ENCODE peak calls at places on chromosomes 5 and 9, in four cellular contexts. B, F, E and O are unnamed samples.

GRCh38 chr9:126853667-126854066 is 6.8 kb upstream of the ZBTB34 start:
- DNase-seq in B (peak; percentile 81), F (peak; percentile 72), E (no peak), O (no peak)

GRCh38 chr9:127232833-127233549 is 31.6 kb upstream of the GARNL3 start:
- DNase-seq in B (no peak), F (no peak), E (no peak), O (no peak)

GRCh38 chr5:16776611-16777251 is 159.4 kb downstream of the MYO10 start:
- DNase-seq in B (no peak), F (no peak), E (peak; percentile 69), O (no peak)

GRCh38 chr5:149785341-149785740 is 55.2 kb downstream of the PPARGC1B start:
- DNase-seq in B (no peak), F (no peak), E (no peak), O (no peak)

GRCh38 chr5:67465556-67466206 is 269.1 kb upstream of the CD180 start:
- DNase-seq in B (no peak), F (no peak), E (no peak), O (no peak)

GRCh38 chr9:112174965-112175795 is at the start of gene SUSD1:
- DNase-seq in B (no peak), F (no peak), E (peak; percentile 52), O (no peak)

GRCh38 chr5:97022898-97023297 is 87.0 kb downstream of the LNPEP start:
- DNase-seq in B (no peak), F (no peak), E (no peak), O (no peak)

GRCh38 chr5:154278172-154278571 is 87.6 kb downstream of the GALNT10 start:
- DNase-seq in B (peak; percentile 33), F (no peak), E (no peak), O (no peak)

GRCh38 chr9:13806731-13807130 is 507.2 kb downstream of the NFIB start:
- DNase-seq in B (no peak), F (peak; percentile 54), E (no peak), O (no peak)

GRCh38 chr5:138033916-138034315 is 1.0 kb upstream of the FAM13B start:
- DNase-seq in B (peak; percentile 70), F (peak; percentile 40), E (no peak), O (no peak)

GRCh38 chr5:132462856-132463745 is 27.5 kb downstream of the IRF1 start:
- DNase-seq in B (no peak), F (no peak), E (no peak), O (no peak)

GRCh38 chr5:132463808-132464154 is 26.8 kb downstream of the IRF1 start:
- DNase-seq in B (no peak), F (no peak), E (no peak), O (no peak)

GRCh38 chr5:132466453-132467291 is 23.9 kb downstream of the IRF1 start:
- DNase-seq in B (no peak), F (peak; percentile 78), E (no peak), O (no peak)

GRCh38 chr5:132465095-132465707 is 25.4 kb downstream of the IRF1 start:
- DNase-seq in B (no peak), F (no peak), E (no peak), O (no peak)

GRCh38 chr5:132464155-132464939 is 26.2 kb downstream of the IRF1 start:
- DNase-seq in B (no peak), F (peak; percentile 54), E (no peak), O (no peak)
- TF ChIP-seq CTCF in B (peak; percentile 44), F (no peak), E (no peak), O (no peak)

DNA sequence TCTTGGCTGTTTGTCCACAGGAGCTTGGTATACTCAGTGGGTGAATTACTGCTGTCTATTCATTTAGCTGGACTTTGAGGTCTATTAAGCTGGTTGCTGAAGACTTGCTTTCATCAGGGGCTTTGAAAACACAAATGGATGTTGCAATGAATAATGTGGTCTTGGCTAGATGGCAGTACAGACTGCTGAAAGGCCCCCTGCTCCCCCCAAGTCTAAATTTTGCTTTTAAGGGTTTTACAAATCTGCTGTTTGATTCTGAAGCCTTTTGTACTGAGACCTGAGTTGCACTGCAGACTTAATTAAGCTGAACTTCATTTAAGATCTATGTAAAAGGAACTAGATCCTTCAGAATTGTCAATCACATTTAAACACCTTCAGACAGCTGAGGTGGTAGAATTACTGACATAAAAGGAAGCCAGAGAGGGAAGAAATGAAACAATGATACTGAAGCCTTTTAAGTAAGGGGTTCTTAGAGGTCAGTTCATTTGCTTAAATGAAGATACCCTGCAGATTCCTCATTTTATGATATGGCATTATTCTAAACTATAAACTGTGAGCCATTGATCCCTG is 37.3 kb downstream of the KCTD16 start:
- DNase-seq in B (no peak), F (no peak), E (no peak), O (no peak)
- TF ChIP-seq CTCF in B (peak; percentile 20), F (no peak), E (peak; percentile 26), O (no peak)

DNA sequence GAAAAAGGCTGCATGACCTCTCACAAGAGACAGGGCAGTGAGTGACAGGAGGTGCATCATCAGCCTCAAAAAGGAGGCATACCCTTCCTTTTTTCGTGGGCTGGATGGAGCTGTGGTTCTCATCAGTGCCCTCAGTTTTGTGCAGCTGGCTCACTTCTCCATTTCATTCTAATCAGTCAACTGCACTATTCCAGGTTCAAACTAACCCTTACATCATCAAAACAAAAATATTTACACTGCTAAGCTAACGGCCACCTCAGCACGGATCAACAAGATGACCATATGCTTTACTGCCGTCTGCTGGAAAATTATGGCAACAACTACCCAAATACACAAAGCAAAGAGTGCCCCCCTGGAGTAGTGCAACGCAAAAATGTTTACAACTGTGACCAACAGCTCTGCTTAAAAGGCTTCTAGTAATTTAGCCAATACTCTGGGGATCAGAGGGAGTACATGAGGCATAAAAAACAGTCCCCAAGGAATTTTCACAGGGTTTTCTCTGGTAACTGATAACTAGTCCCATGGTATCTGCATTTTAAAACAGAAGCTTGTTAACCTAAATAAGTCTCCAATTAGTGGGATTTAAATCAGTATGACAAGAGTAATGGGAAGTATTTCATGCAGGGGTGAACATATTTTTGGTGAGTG is 10.8 kb downstream of the KCNV2 start:
- DNase-seq in B (peak; percentile 71), F (peak; percentile 52), E (no peak), O (no peak)
- TF ChIP-seq CTCF in B (peak; percentile 85), F (peak; percentile 11), E (peak; percentile 67), O (no peak)

DNA sequence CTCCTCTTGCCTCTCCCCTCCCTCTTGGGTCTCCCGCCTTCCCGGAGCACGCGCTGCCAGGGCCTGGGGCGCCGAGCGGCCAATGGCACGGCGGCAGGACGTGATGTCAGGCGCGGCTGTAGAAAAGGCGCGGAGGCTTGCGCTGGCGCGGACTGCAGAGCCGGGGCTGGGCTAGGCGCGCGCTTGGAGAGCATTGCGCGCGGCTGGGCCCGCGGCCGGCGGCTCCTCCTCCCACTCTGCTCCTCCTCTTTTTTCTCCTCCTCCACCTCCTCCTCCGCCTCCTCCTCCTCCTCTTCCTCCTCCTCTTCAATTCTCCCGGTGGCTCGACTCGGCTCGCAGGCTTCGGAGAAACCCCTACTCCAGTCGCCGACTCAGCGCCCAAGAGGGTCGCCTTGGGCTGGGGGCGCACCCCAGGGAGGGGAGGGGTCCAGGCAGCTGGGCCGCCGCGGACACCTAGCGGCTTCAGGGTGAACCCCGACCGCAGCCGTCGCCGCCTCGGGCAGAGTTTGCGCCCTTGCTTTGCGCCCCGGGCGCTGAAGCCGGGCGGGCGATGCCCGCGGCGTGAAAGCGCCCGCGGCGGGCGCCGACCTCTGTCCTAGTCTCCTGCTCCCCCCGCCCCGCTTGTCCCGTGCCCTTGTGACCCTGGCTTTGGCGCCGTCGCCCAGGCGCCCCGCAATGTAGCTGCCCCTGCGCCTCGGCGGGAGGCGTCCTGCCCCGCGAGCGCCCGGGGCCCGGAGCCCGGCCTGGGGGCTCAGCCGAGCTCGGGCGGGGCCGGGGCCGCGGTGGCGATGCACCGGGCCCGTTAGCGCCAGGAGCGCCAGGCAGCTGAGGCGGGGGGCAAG is at the start of gene LHX2:
- DNase-seq in B (peak; percentile 49), F (peak; percentile 68), E (peak; percentile 97), O (no peak)
- TF ChIP-seq CTCF in B (peak; percentile 15), F (no peak), E (peak; percentile 44), O (no peak)

GRCh38 chr5:69170969-69171368 is 4.0 kb downstream of the CCNB1 start:
- DNase-seq in B (no peak), F (no peak), E (no peak), O (no peak)

GRCh38 chr5:69167488-69167845 is 517 bp downstream of the CCNB1 start:
- DNase-seq in B (no peak), F (peak; percentile 14), E (peak; percentile 31), O (no peak)

DNA sequence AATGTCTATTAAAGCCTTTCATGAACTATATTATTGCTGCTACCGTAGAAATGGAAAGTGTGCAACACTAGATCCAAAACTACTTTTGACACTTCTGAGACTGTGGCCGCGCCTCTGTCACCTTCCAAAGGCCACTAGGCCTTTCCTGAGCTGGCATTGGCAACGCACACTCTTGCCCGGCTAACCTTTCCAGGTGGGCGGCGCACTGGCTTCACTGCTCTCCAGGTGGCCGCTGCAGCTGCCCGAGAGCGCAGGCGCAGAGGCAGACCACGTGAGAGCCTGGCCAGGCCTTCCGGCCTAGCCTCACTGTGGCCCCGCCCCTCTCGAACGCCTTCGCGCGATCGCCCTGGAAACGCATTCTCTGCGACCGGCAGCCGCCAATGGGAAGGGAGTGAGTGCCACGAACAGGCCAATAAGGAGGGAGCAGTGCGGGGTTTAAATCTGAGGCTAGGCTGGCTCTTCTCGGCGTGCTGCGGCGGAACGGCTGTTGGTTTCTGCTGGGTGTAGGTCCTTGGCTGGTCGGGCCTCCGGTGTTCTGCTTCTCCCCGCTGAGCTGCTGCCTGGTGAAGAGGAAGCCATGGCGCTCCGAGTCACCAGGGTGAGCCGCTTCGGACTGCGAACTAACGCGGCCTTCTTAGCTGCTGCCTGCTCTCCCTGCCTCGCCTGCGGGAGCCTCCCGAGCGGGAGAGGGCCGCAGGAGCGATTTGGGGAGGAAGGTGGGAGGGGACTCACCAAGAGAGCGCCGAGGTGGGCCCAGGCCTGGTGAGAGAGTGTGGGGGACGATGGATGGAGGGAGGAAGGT is at the start of gene CCNB1:
- DNase-seq in B (peak; percentile 97), F (peak; percentile 98), E (peak; percentile 99), O (peak; percentile 83)
- TF ChIP-seq CTCF in B (no peak), F (no peak), E (no peak), O (no peak)

DNA sequence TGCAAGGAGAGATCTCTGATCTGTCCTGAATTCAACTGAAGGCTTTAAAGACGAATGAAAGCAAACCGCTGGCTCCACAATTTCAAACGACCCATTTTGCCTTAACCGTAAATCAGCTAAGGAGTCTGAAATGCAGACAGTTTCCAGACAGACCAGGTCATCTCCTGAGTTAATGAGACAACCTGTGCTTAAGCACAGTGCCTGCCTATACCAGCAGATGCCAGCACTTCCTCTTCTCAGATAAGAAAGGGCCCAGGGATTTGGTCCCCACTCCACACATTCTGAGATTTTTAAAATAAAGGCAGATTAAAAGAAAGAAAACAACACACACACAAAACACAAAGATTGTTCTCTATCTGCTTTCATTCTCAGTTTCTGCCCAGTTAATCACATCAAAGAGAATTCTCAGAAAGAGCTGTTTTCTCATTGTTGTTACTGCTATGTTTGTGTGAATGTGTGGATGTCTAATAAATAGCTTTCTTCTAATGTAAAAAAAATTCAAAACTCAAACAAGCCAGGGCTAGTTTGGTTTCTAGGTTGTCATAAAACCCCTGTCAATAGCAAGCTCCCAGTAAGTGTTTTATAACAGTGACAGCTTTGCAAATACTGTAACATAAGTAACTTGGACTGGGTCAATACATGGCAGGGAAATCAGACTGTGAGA is 157.7 kb upstream of the SLC24A2 start:
- DNase-seq in B (peak; percentile 24), F (peak; percentile 32), E (no peak), O (no peak)
- TF ChIP-seq CTCF in B (peak; percentile 71), F (peak; percentile 55), E (peak; percentile 67), O (no peak)

GRCh38 chr5:77267496-77267895 is 57.0 kb downstream of the PDE8B start:
- DNase-seq in B (no peak), F (no peak), E (no peak), O (no peak)
- TF ChIP-seq CTCF in B (no peak), F (no peak), E (no peak), O (no peak)